ENCODE peak calls at places on chromosomes 16 and 17, in ten cellular contexts. K is psoas muscle, Y is AG04450, T is A549, V is transverse colon, D is lung, U is sigmoid colon, Z is neural progenitor cell, Q is body of pancreas, J is cardiac muscle cell. B is an unnamed sample.
A peak's percentile ranks its signal among the peaks of the same experiment; 100 is the strongest.

GRCh38 chr17:31579265-31579664 is 187.8 kb downstream of the RAB11FIP4 start:
- DNase-seq in K (no peak), Y (no peak), T (no peak), V (no peak), D (no peak), U (no peak), Z (no peak), Q (no peak), J (peak; percentile 57), B (no peak)

GRCh38 chr17:82815790-82816305 is 24.0 kb downstream of the ZNF750 start:
- DNase-seq in K (no peak), Y (no peak), T (no peak), V (peak; percentile 58), D (no peak), U (no peak), Z (no peak), Q (no peak), J (no peak), B (no peak)

GRCh38 chr16:86398622-86399021 is 111.7 kb upstream of the FOXF1 start:
- DNase-seq in K (no peak), Y (peak; percentile 61), T (no peak), V (no peak), D (no peak), U (no peak), Z (no peak), Q (no peak), J (peak; percentile 54), B (peak; percentile 41)

GRCh38 chr17:8965394-8966168 is at the start of gene PIK3R5:
- DNase-seq in K (peak; percentile 66), Y (no peak), T (no peak), V (peak; percentile 75), D (peak; percentile 68), U (no peak), Z (peak; percentile 82), Q (peak; percentile 61), J (no peak), B (no peak)

GRCh38 chr17:74457146-74457819 is 9.2 kb upstream of the CD300A start:
- DNase-seq in K (peak; percentile 91), Y (peak; percentile 11), T (peak; percentile 82), V (peak; percentile 80), D (peak; percentile 75), U (peak; percentile 88), Z (peak; percentile 89), Q (peak; percentile 82), J (peak; percentile 82), B (peak; percentile 34)

GRCh38 chr16:72977127-72977526 is 70.8 kb downstream of the ZFHX3 start:
- DNase-seq in K (no peak), Y (no peak), T (no peak), V (no peak), D (no peak), U (no peak), Z (no peak), Q (no peak), J (no peak), B (no peak)

GRCh38 chr16:71933913-71934696 is 38.8 kb downstream of the IST1 start:
- DNase-seq in K (no peak), Y (no peak), T (no peak), V (no peak), D (no peak), U (no peak), Z (peak; percentile 61), Q (no peak), J (no peak), B (peak; percentile 57)

GRCh38 chr16:63890072-63890471 is 1231.8 kb downstream of the CDH11 start:
- DNase-seq in K (no peak), Y (no peak), T (no peak), V (no peak), D (no peak), U (no peak), Z (no peak), Q (no peak), J (peak; percentile 78), B (peak; percentile 24)

GRCh38 chr16:89142474-89143197 is 28.9 kb upstream of the CDH15 start:
- DNase-seq in K (peak; percentile 13), Y (no peak), T (no peak), V (no peak), D (no peak), U (no peak), Z (no peak), Q (no peak), J (no peak), B (no peak)

GRCh38 chr17:2815781-2816185 is 19.5 kb downstream of the RAP1GAP2 start:
- DNase-seq in K (no peak), Y (no peak), T (no peak), V (no peak), D (no peak), U (no peak), Z (peak; percentile 66), Q (no peak), J (no peak), B (no peak)

GRCh38 chr17:74949455-74950115 is 13.9 kb downstream of the OTOP3 start:
- DNase-seq in K (no peak), Y (no peak), T (no peak), V (no peak), D (no peak), U (no peak), Z (no peak), Q (no peak), J (no peak), B (no peak)

GRCh38 chr17:50715471-50715870 is 3.9 kb upstream of the LUC7L3 start:
- DNase-seq in K (no peak), Y (no peak), T (no peak), V (no peak), D (no peak), U (no peak), Z (no peak), Q (no peak), J (peak; percentile 29), B (no peak)

GRCh38 chr17:38352245-38353083 is 820 bp downstream of the SOCS7 start:
- DNase-seq in K (peak; percentile 63), Y (no peak), T (peak; percentile 29), V (peak; percentile 31), D (no peak), U (no peak), Z (peak; percentile 58), Q (peak; percentile 42), J (peak; percentile 31), B (peak; percentile 10)

GRCh38 chr16:30149250-30149885 is 26.3 kb upstream of the MAPK3 start:
- DNase-seq in K (no peak), Y (no peak), T (no peak), V (no peak), D (no peak), U (no peak), Z (no peak), Q (no peak), J (no peak), B (no peak)

GRCh38 chr16:57061084-57061905 is 31.1 kb upstream of the CPNE2 start:
- DNase-seq in K (peak; percentile 95), Y (no peak), T (no peak), V (peak; percentile 35), D (peak; percentile 78), U (peak; percentile 92), Z (no peak), Q (no peak), J (peak; percentile 76), B (no peak)

GRCh38 chr16:84507011-84507982 is 2.8 kb upstream of the MEAK7 start:
- DNase-seq in K (peak; percentile 43), Y (no peak), T (no peak), V (peak; percentile 35), D (no peak), U (no peak), Z (no peak), Q (no peak), J (no peak), B (no peak)
- H3K27ac ChIP-seq in K (no peak overlapping the region), Y (no peak overlapping the region), T (no peak overlapping the region), V (no peak overlapping the region), D (no peak overlapping the region), U (no peak overlapping the region), Z (no peak overlapping the region), Q (no peak overlapping the region), J (no peak overlapping the region), B (no peak overlapping the region)

DNA sequence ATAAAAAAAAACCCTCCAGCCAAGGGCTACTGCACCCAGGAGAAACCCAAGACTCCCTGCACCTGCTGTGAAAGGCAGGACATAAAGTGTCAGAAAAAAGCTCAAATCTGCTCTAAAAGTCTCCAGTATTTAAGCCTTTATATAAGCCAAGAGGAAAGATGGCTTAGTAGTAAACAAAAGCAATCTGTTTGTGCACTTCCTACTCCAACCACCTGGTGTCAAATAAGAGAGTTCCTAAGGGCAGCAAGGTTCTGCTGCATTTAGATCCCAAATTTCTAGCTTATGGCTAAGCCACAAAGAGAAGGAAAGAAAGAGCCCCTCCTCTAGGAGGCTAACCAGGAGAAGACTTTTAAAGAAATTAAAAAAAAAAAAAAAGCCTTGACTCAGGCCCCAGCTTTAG is 20.6 kb downstream of the ACSM1 start:
- DNase-seq in K (no peak), Y (no peak), T (no peak), V (no peak), D (no peak), U (no peak), Z (no peak), Q (no peak), J (no peak), B (no peak)
- TF ChIP-seq CTCF in K (no peak), Y (no peak), T (no peak), V (peak; percentile 33), D (no peak), U (no peak), Z (peak; percentile 22), Q (peak; percentile 6), J (no peak), B (no peak)

DNA sequence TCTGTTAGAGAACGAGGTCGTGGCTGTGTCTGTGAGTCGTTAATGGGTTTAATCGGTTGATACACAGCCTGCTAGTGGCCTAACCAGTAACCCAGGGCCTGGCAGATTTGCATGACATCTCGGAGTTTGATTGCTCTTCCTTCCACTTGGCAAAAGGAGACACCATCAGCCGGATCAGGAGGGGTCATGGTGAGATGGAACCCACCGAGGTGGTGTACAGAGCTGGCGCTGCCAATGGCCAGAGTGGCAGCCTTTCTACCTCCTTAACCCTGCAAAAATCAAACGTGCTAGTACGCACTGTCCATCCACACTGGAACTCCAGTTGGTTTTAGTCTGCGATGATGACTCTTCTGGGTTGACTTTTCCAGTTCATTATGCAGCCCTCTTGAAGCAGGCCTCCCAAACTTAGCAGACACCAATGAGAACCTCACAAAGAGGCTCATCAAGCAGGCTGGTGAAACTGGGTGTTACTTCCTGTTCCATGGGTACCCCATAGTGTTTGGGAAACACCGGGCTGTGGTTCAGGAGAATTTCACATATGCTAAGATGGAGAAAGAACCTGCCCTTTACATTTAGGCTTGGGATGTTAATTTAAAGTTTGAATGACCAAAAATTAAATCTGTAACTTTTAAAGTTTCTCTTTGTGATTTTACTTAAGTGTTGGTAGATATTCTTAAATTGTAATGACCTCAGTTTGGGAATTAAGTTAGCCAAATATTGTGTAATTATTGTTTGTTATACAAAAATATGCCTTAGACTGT is 4.2 kb downstream of the HS3ST3B1 start:
- DNase-seq in K (no peak), Y (no peak), T (no peak), V (no peak), D (peak; percentile 22), U (no peak), Z (peak; percentile 55), Q (no peak), J (no peak), B (no peak)
- H3K4me3 ChIP-seq in K (peak overlapping the region; percentile 74), Y (peak overlapping the region; percentile 94), T (no peak overlapping the region), V (no peak overlapping the region), D (no peak overlapping the region), U (no peak overlapping the region), Z (peak overlapping the region; percentile 75), Q (no peak overlapping the region), J (peak overlapping the region; percentile 67), B (peak overlapping the region; percentile 90)

DNA sequence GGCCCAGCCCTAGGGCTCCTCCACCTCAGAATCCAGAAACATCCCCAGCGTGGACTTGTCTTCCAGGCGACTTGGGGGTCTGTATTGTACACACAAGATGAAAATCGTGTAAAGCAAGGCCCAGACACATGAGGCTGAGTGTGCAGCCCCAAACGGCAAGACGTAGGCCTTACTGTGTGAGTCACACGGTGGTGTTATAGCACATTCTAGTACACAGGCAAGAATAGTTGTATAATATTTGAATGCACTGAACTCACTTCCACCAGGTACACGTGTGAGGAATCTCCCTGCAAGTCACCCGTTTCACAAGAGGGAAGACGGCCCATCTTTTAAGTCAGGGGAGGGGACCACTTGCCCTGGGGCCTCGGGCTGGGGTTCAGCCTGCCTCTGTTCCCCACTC is 71.4 kb downstream of the SREBF1 start:
- DNase-seq in K (no peak), Y (no peak), T (no peak), V (no peak), D (no peak), U (no peak), Z (no peak), Q (no peak), J (no peak), B (no peak)
- H3K27ac ChIP-seq in K (no peak overlapping the region), Y (no peak overlapping the region), T (peak overlapping the region; percentile 15), V (peak overlapping the region; percentile 31), D (no peak overlapping the region), U (peak overlapping the region; percentile 65), Z (no peak overlapping the region), Q (no peak overlapping the region), J (no peak overlapping the region), B (no peak overlapping the region)